ENCODE peak calls at places on chromosomes 11 and 22, in four cellular contexts. V is ovary, R is tibial nerve, J is tibial artery. M is an unnamed sample.

GRCh38 chr22:32951081-32951806 is 106.9 kb downstream of the SYN3 start:
- DNase-seq in V (no peak), R (no peak), J (no peak), M (no peak)

GRCh38 chr11:38791346-38791961 is 2193.4 kb upstream of the RAG2 start:
- DNase-seq in V (peak; percentile 22), R (no peak), J (no peak), M (no peak)

GRCh38 chr22:41226728-41227655 is 13.7 kb downstream of the CHADL start:
- DNase-seq in V (no peak), R (no peak), J (no peak), M (no peak)

GRCh38 chr22:18104566-18104965 is 6.0 kb upstream of the TUBA8 start:
- DNase-seq in V (no peak), R (no peak), J (no peak), M (no peak)

GRCh38 chr11:111819161-111820058 is 52.0 kb downstream of the ALG9 start:
- DNase-seq in V (no peak), R (no peak), J (no peak), M (no peak)

GRCh38 chr11:61904539-61905048 is 12.8 kb downstream of the RAB3IL1 start:
- DNase-seq in V (no peak), R (no peak), J (no peak), M (no peak)

GRCh38 chr11:111977141-111978027 is 40.2 kb downstream of the DIXDC1 start:
- DNase-seq in V (peak; percentile 62), R (peak; percentile 44), J (peak; percentile 93), M (no peak)

GRCh38 chr22:50602338-50602700 is 1.7 kb downstream of the MAPK8IP2 start:
- DNase-seq in V (no peak), R (no peak), J (no peak), M (no peak)

GRCh38 chr11:2521081-2521480 is 76.3 kb downstream of the KCNQ1 start:
- DNase-seq in V (no peak), R (peak; percentile 9), J (peak; percentile 35), M (no peak)

GRCh38 chr11:112364962-112365481 is 104.4 kb upstream of the PLET1 start:
- DNase-seq in V (peak; percentile 77), R (no peak), J (no peak), M (no peak)

GRCh38 chr11:62599909-62600308 is 1.8 kb downstream of the MTA2 start:
- DNase-seq in V (no peak), R (no peak), J (no peak), M (no peak)

GRCh38 chr11:13965337-13965736 is 2.8 kb downstream of the SPON1 start:
- DNase-seq in V (no peak), R (no peak), J (no peak), M (no peak)

GRCh38 chr11:7512525-7513209 is 1.1 kb upstream of the PPFIBP2 start:
- DNase-seq in V (peak; percentile 71), R (peak; percentile 61), J (peak; percentile 94), M (no peak)

GRCh38 chr11:128603752-128604472 is 16.6 kb upstream of the ETS1 start:
- DNase-seq in V (no peak), R (no peak), J (no peak), M (no peak)

GRCh38 chr11:33532720-33533119 is 167.9 kb downstream of the C11orf91 start:
- DNase-seq in V (no peak), R (no peak), J (no peak), M (no peak)

GRCh38 chr11:259374-259773 is 18.8 kb upstream of the NLRP6 start:
- DNase-seq in V (no peak), R (no peak), J (no peak), M (no peak)

GRCh38 chr22:35149149-35149548 is 83.2 kb downstream of the ISX start:
- DNase-seq in V (no peak), R (no peak), J (no peak), M (no peak)

GRCh38 chr11:57203359-57203758 is 21.6 kb downstream of the LRRC55 start:
- DNase-seq in V (no peak), R (peak; percentile 25), J (no peak), M (no peak)

GRCh38 chr11:65329944-65330403 is 3.7 kb upstream of the DPF2 start:
- DNase-seq in V (peak; percentile 94), R (peak; percentile 87), J (peak; percentile 87), M (no peak)

GRCh38 chr11:93730108-93731107 is 10.9 kb downstream of the TAF1D start:
- DNase-seq in V (no peak), R (no peak), J (no peak), M (no peak)

GRCh38 chr11:103927535-103927934 is 108.9 kb upstream of the DDI1 start:
- DNase-seq in V (no peak), R (no peak), J (no peak), M (no peak)

GRCh38 chr11:127493330-127493729 is 492.8 kb upstream of the KIRREL3 start:
- DNase-seq in V (no peak), R (no peak), J (no peak), M (no peak)

GRCh38 chr11:128621491-128622136 is 34.3 kb upstream of the ETS1 start:
- DNase-seq in V (no peak), R (no peak), J (no peak), M (no peak)

GRCh38 chr11:85718991-85719807 is 33.2 kb upstream of the CCDC89 start:
- DNase-seq in V (no peak), R (peak; percentile 17), J (peak; percentile 71), M (peak; percentile 98)

GRCh38 chr11:122789916-122790315 is 48.4 kb upstream of the CRTAM start:
- DNase-seq in V (no peak), R (no peak), J (no peak), M (no peak)

DNA sequence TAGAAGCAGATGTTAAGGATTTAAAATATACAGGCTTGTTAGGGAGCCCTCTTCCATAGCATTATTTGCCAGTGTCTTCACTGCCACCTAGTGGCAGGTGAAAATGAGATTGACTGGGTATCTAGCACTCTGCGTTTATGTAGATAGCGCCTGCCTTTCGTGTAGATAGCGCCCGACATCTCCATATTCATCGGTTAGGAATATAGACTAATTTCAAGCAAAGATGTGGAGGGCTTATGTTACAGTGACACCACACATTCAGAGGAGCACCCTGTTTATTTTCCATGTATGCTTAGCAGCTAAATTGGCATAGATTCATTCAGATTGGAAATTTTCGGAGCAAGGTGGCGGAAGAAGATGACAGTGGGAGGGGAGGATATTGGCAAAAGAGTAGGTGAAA is 72.0 kb downstream of the SLC5A12 start:
- DNase-seq in V (no peak), R (no peak), J (no peak), M (peak; percentile 22)
- TF ChIP-seq CTCF in V (no peak), R (peak; percentile 62), J (peak; percentile 45), M (peak; percentile 76)

GRCh38 chr22:31150615-31151014 is 9.4 kb upstream of the RNF185 start:
- DNase-seq in V (no peak), R (no peak), J (no peak), M (no peak)
- TF ChIP-seq CTCF in V (no peak), R (no peak), J (no peak), M (peak; percentile 49)

DNA sequence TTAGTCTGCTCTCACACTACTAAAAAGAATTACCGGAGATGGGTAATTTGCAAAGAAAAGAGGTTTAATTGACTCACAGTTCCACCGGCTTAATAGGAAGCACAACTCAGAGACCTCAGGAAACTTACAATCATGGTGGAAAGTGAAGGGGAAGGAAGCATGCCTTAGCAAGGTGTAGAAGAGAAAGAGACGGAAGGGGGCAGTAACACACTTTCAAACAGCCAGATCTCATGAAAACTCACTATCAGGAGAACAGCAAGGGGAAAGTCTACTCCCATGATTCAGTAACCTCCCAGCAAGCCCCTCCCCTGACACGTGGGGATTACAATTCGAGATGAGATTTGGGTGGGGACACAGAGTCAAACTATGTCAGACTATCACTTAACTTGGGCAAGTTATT is 236.6 kb upstream of the ANO3 start:
- DNase-seq in V (no peak), R (no peak), J (no peak), M (no peak)
- TF ChIP-seq CTCF in V (no peak), R (no peak), J (no peak), M (no peak)

GRCh38 chr11:22733849-22734248 is 67.4 kb downstream of the GAS2 start:
- DNase-seq in V (no peak), R (no peak), J (no peak), M (no peak)

GRCh38 chr11:22733433-22733832 is 67.0 kb downstream of the GAS2 start:
- DNase-seq in V (no peak), R (no peak), J (no peak), M (no peak)

GRCh38 chr11:22728600-22729394 is 62.4 kb downstream of the GAS2 start:
- DNase-seq in V (no peak), R (no peak), J (no peak), M (no peak)

GRCh38 chr11:22732588-22732987 is 66.2 kb downstream of the GAS2 start:
- DNase-seq in V (no peak), R (no peak), J (no peak), M (no peak)

GRCh38 chr11:22730319-22730718 is 63.9 kb downstream of the GAS2 start:
- DNase-seq in V (no peak), R (no peak), J (no peak), M (no peak)
- TF ChIP-seq CTCF in V (no peak), R (no peak), J (no peak), M (peak; percentile 25)

DNA sequence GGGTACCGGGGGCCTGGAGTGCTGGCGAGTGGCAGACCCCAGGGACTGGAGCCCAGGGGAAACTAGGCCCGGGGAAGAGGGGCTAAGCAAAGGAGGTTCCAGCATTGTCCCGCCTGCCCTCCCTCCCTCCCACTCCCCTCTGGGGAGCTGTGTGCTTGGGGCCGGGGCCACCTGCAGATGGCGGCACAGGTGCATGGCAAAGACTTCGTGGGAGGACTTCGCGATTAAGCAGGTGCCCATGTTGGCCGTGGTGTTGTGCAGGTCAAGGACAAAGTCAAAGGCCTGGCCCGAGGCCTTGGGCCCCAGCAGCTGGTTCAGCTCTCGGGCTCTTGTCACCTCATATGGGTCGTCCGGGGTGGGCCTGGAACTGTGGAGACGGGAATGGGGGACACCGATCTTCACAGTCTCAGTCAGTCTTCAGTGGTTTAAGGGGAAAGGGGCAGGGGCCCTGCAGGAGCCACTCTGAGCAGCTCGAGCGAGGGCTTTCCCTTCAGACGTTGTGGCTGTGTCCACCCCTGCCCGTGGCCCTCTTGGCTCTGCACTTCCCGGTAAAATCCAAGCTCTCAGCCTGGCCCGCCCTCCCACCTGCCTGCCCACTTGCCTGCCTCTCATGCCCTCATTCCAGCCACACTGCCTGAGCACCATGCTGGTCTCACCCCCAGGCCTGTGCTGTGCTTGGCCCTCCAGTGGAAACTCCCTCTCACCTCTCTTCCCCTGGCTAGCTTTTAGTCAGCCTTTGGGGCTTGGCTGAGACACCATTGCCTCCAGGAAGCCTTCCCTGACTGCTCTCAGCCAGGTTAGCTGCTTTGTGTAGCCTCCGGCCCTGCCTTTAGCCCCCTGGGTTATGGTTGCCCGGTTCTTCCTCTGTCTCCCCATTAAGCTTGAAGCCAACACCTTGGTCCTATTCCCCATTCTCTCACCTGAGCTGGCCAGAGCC is 4.7 kb downstream of the ACY3 start:
- DNase-seq in V (no peak), R (no peak), J (no peak), M (no peak)
- TF ChIP-seq CTCF in V (no peak), R (no peak), J (no peak), M (no peak)

GRCh38 chr11:17351171-17351509 is 460 bp upstream of the NCR3LG1 start:
- DNase-seq in V (no peak), R (no peak), J (no peak), M (no peak)
- TF ChIP-seq CTCF in V (no peak), R (no peak), J (no peak), M (peak; percentile 32)

M was measured in epithelial cell of proximal tubule.